ENCODE peak calls at places on chromosomes 1 and 21, in eight cellular contexts. O, H, G, C, E, K, B and A are unnamed samples.

GRCh38 chr1:206075786-206076725 is 23.1 kb downstream of the RHEX start:
- DNase-seq in O (no peak), H (no peak), G (no peak), C (no peak), E (no peak), K (no peak), B (no peak), A (peak)

GRCh38 chr1:241734533-241734932 is 82.5 kb downstream of the WDR64 start:
- DNase-seq in O (no peak), H (no peak), G (no peak), C (no peak), E (no peak), K (no peak), B (no peak), A (no peak)

GRCh38 chr1:201013991-201014815 is 9.3 kb downstream of the KIF21B start:
- DNase-seq in O (no peak), H (no peak), G (no peak), C (no peak), E (peak), K (no peak), B (no peak), A (no peak)

GRCh38 chr1:9360371-9361064 is 67.8 kb downstream of the SPSB1 start:
- DNase-seq in O (no peak), H (no peak), G (no peak), C (no peak), E (no peak), K (no peak), B (no peak), A (no peak)

GRCh38 chr1:205199931-205200299 is 11.6 kb downstream of the DSTYK start:
- DNase-seq in O (no peak), H (no peak), G (no peak), C (no peak), E (no peak), K (no peak), B (no peak), A (no peak)

GRCh38 chr1:21572141-21572540 is 62.9 kb downstream of the ALPL start:
- DNase-seq in O (no peak), H (no peak), G (no peak), C (no peak), E (no peak), K (no peak), B (no peak), A (no peak)

GRCh38 chr1:30707412-30708360 is 15.7 kb downstream of the MATN1 start:
- DNase-seq in O (no peak), H (no peak), G (peak), C (peak), E (peak), K (peak), B (peak), A (no peak)

GRCh38 chr1:111251570-111251969 is 24.1 kb downstream of the CHI3L2 start:
- DNase-seq in O (no peak), H (no peak), G (no peak), C (no peak), E (no peak), K (no peak), B (no peak), A (no peak)

GRCh38 chr1:85295654-85296053 is 19.2 kb upstream of the BCL10 start:
- DNase-seq in O (no peak), H (no peak), G (no peak), C (no peak), E (no peak), K (no peak), B (no peak), A (no peak)

GRCh38 chr1:15308135-15308534 is 61.1 kb downstream of the FHAD1 start:
- DNase-seq in O (no peak), H (no peak), G (peak), C (no peak), E (no peak), K (no peak), B (peak), A (no peak)

GRCh38 chr1:50929376-50929958 is 30.6 kb downstream of the FAF1 start:
- DNase-seq in O (no peak), H (peak), G (no peak), C (no peak), E (no peak), K (no peak), B (no peak), A (peak)

GRCh38 chr21:33207471-33208149 is 22.1 kb upstream of the IFNAR2 start:
- DNase-seq in O (no peak), H (no peak), G (no peak), C (no peak), E (no peak), K (no peak), B (no peak), A (no peak)

GRCh38 chr1:234836045-234836681 is 226.2 kb upstream of the IRF2BP2 start:
- DNase-seq in O (no peak), H (no peak), G (no peak), C (no peak), E (no peak), K (no peak), B (no peak), A (no peak)

GRCh38 chr1:72724951-72725863 is 442.9 kb upstream of the NEGR1 start:
- DNase-seq in O (no peak), H (no peak), G (no peak), C (no peak), E (peak), K (no peak), B (no peak), A (no peak)

GRCh38 chr1:85577421-85578320 is 2.9 kb upstream of the CCN1 start:
- DNase-seq in O (peak), H (peak), G (no peak), C (peak), E (peak), K (no peak), B (peak), A (peak)

GRCh38 chr1:196910208-196910607 is 22.4 kb downstream of the CFHR4 start:
- DNase-seq in O (no peak), H (no peak), G (no peak), C (no peak), E (no peak), K (no peak), B (no peak), A (no peak)

GRCh38 chr1:85584264-85584781 is 3.8 kb downstream of the CCN1 start:
- DNase-seq in O (no peak), H (peak), G (no peak), C (no peak), E (no peak), K (no peak), B (no peak), A (peak)

GRCh38 chr1:204684551-204685235 is 845 bp downstream of the LRRN2 start:
- DNase-seq in O (no peak), H (no peak), G (peak), C (peak), E (peak), K (no peak), B (peak), A (no peak)

GRCh38 chr1:205286335-205286950 is 35.1 kb downstream of the NUAK2 start:
- DNase-seq in O (peak), H (no peak), G (no peak), C (no peak), E (no peak), K (peak), B (no peak), A (no peak)

GRCh38 chr1:78522136-78522535 is 31.4 kb downstream of the PTGFR start:
- DNase-seq in O (no peak), H (no peak), G (no peak), C (no peak), E (no peak), K (no peak), B (no peak), A (no peak)

GRCh38 chr1:226651732-226652105 is 87.4 kb downstream of the ITPKB start:
- DNase-seq in O (no peak), H (no peak), G (no peak), C (no peak), E (no peak), K (no peak), B (no peak), A (no peak)

GRCh38 chr1:2929335-2929734 is 91.9 kb upstream of the ACTRT2 start:
- DNase-seq in O (no peak), H (no peak), G (no peak), C (no peak), E (no peak), K (no peak), B (no peak), A (no peak)

GRCh38 chr1:218351617-218352438 is 6.7 kb downstream of the TGFB2 start:
- DNase-seq in O (no peak), H (no peak), G (no peak), C (no peak), E (no peak), K (no peak), B (no peak), A (no peak)

GRCh38 chr21:38853421-38853919 is 47.7 kb downstream of the ETS2 start:
- DNase-seq in O (peak), H (peak), G (peak), C (peak), E (no peak), K (peak), B (no peak), A (peak)

GRCh38 chr1:36182734-36183133 is 26.8 kb downstream of the MAP7D1 start:
- DNase-seq in O (no peak), H (no peak), G (no peak), C (no peak), E (no peak), K (no peak), B (no peak), A (no peak)

GRCh38 chr1:25971044-25971881 is 26.6 kb downstream of the PAFAH2 start:
- DNase-seq in O (no peak), H (no peak), G (no peak), C (no peak), E (no peak), K (no peak), B (no peak), A (no peak)

GRCh38 chr1:246699095-246699735 is 25.0 kb upstream of the SCCPDH start:
- DNase-seq in O (peak), H (peak), G (peak), C (peak), E (peak), K (peak), B (peak), A (peak)

GRCh38 chr1:27577504-27578188 is 26.3 kb downstream of the AHDC1 start:
- DNase-seq in O (no peak), H (no peak), G (no peak), C (no peak), E (no peak), K (no peak), B (no peak), A (no peak)

GRCh38 chr21:36454706-36455105 is 25.2 kb downstream of the CLDN14 start:
- DNase-seq in O (no peak), H (no peak), G (no peak), C (no peak), E (no peak), K (no peak), B (no peak), A (no peak)

GRCh38 chr1:1308756-1309524 is 543 bp downstream of the PUSL1 start:
- DNase-seq in O (no peak), H (no peak), G (peak), C (peak), E (no peak), K (no peak), B (peak), A (no peak)

GRCh38 chr1:110005971-110006370 is 21.4 kb downstream of the AHCYL1 start:
- DNase-seq in O (no peak), H (peak), G (no peak), C (no peak), E (no peak), K (no peak), B (no peak), A (peak)

GRCh38 chr21:18253252-18253651 is 8.6 kb downstream of the CHODL start:
- DNase-seq in O (no peak), H (no peak), G (no peak), C (no peak), E (no peak), K (no peak), B (no peak), A (no peak)

GRCh38 chr1:190001187-190001586 is 476.5 kb downstream of the BRINP3 start:
- DNase-seq in O (no peak), H (no peak), G (no peak), C (no peak), E (no peak), K (no peak), B (no peak), A (peak)

GRCh38 chr1:200226969-200227303 is 182.9 kb downstream of the ZNF281 start:
- DNase-seq in O (no peak), H (no peak), G (no peak), C (no peak), E (no peak), K (no peak), B (no peak), A (no peak)

GRCh38 chr21:34736116-34736870 is 67.5 kb downstream of the CLIC6 start:
- DNase-seq in O (no peak), H (no peak), G (no peak), C (no peak), E (no peak), K (no peak), B (no peak), A (no peak)

GRCh38 chr1:26281971-26282693 is 2.2 kb downstream of the SH3BGRL3 start:
- DNase-seq in O (no peak), H (peak), G (peak), C (no peak), E (peak), K (no peak), B (no peak), A (no peak)

GRCh38 chr1:219587817-219588561 is 24.9 kb downstream of the ZC3H11B start:
- DNase-seq in O (no peak), H (peak), G (no peak), C (no peak), E (no peak), K (no peak), B (no peak), A (peak)

GRCh38 chr21:38486221-38486620 is 12.1 kb downstream of the ERG start:
- DNase-seq in O (no peak), H (peak), G (no peak), C (no peak), E (no peak), K (no peak), B (no peak), A (peak)

GRCh38 chr1:109149874-109150601 is 36.1 kb downstream of the ELAPOR1 start:
- DNase-seq in O (no peak), H (no peak), G (peak), C (no peak), E (no peak), K (no peak), B (no peak), A (no peak)

DNA sequence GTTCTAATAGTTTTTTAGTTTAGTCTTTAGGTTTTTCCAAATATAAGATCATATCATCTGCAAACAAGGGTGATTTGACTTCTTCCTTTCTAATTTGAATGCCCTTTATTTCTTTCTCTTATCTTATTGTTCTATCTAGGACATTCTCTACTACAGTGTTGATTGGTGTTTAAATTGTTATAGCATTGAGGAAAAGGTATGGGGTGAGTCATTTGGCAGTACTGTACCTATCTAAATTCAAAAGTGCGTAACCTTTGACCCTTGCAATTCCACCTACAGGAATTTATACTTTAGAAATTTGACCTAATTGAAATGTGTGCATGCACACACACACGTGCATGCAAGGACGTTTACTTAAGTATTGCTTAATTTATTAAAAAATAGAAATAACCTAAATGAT is 78.3 kb downstream of the MAB21L3 start:
- DNase-seq in O (no peak), H (no peak), G (peak), C (no peak), E (no peak), K (no peak), B (no peak), A (no peak)
- H3K4me3 ChIP-seq in O (no peak), H (no peak), G (no peak), C (no peak), E (no peak), K (no peak), B (no peak), A (no peak)

DNA sequence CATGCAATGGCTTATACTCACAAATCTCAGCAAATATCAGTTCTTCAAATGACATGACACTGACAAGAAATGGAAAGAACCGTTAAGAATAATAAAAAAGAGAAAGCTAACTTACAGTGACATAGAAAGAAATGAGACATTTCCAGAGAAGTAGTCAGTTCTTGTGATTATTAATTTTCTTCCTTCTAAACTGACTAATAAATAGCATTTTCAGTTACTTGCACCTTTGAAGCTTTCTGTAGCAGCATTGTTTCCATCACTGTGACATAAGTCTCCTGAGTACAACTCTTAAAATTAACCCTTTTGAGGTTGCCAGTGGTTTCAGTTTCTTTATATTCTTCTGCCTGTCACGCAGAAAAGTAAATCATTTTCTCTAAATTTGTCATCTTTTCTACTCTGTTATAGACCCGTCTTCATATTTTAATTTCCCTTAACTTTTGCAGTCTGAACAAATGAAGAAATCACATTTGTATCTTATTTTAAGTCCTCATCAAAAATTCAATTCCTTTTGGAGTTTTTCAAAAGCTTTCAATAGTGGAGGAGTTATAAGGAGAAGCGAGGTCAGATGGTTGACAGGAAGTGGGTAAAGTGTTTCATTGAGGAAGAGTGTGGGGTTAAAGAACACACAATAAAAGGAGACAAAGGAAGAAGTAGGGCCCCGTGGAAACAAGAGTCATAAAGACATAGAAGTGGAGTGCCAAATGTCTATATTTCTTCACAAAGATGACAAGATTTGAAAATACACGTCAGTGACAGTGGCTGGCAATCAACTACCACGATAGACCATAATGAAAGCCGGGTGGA is 57.9 kb upstream of the S1PR1 start:
- DNase-seq in O (peak), H (no peak), G (no peak), C (no peak), E (no peak), K (no peak), B (no peak), A (no peak)
- H3K4me3 ChIP-seq in O (peak), H (no peak), G (no peak), C (no peak), E (no peak), K (no peak), B (no peak), A (no peak)

DNA sequence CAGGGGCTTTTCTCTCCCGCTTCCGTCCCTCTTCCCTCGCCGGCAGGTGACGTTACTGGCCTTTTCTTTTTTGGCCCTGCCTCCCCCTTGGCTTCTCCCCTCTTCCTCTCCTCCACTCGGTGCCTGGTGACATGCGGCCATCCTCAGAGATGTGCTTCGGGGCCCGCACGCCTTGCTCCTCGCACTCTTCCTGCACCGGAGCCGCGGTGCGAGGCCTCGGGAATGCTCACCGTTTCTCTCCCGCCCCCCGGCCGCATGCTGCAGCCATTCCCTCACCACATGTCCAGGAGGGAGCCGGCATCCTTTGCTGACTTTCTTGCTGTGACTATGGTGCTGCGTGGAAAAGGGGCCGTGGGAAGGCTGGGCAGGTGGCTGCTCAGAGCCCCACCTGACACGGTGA is 39.3 kb downstream of the PDE9A start:
- DNase-seq in O (no peak), H (no peak), G (no peak), C (no peak), E (no peak), K (no peak), B (no peak), A (no peak)
- H3K4me3 ChIP-seq in O (no peak), H (no peak), G (no peak), C (no peak), E (no peak), K (no peak), B (no peak), A (no peak)

GRCh38 chr1:157272264-157272663 is 134.1 kb upstream of the ETV3 start:
- DNase-seq in O (no peak), H (no peak), G (no peak), C (no peak), E (no peak), K (no peak), B (no peak), A (no peak)
- H3K4me3 ChIP-seq in O (no peak), H (no peak), G (no peak), C (no peak), E (no peak), K (no peak), B (no peak), A (no peak)

GRCh38 chr1:158931055-158931737 is at the start of gene PYHIN1:
- DNase-seq in O (no peak), H (no peak), G (no peak), C (no peak), E (no peak), K (no peak), B (peak), A (no peak)
- H3K4me3 ChIP-seq in O (no peak), H (no peak), G (no peak), C (peak), E (no peak), K (no peak), B (no peak), A (no peak)

DNA sequence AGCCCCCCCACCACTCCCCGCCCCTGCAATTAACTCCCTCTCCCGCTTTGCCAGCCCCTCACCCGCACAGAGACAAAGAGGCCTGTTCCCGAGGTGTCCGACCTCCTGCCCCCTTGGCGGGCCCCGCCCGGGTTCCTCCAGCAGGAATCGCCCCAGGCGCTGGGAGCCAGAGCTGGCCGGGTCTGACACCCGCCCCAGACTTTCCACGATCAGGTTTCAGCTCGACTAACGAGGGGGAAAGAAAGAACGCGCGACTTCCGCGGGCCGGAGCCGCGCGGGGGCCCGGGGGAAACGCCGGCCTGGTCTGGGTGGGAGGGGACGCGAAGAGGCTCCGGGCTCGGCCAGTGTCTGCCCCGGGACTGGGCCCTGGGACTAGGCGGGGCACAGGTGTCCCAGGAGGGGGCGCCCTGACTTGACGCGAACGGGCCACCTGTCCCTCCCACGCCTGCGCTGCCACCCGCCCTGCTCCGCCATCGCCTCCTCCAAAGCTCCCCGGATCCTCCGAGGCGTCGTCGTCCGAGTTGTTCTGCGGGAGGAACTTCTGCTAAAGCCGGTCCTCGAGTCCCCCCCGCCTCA is 36.3 kb upstream of the HHAT start:
- DNase-seq in O (peak), H (no peak), G (peak), C (peak), E (peak), K (peak), B (peak), A (no peak)
- H3K4me3 ChIP-seq in O (no peak), H (peak), G (peak), C (peak), E (peak), K (peak), B (no peak), A (peak)